ENCODE peak calls at places on chromosomes 13 and 19, in four cellular contexts. Q is colonic mucosa, O is MM.1S, E is fibroblast of lung. K is an unnamed sample. For H3K27me3, the result is how much of the 10 kb centered on the place peaks cover.

GRCh38 chr19:48403606-48404005 is 10.1 kb downstream of the GRIN2D start:
- DNase-seq in O (peak), E (peak), Q (peak), K (no peak)

GRCh38 chr13:48231080-48231479 is 1.9 kb upstream of the ITM2B start:
- DNase-seq in Q (no peak), E (peak), O (no peak), K (no peak)

GRCh38 chr13:24997367-24997967 is 98.5 kb upstream of the PABPC3 start:
- DNase-seq in E (peak), O (peak), Q (peak), K (no peak)

GRCh38 chr19:49113762-49114629 is at the start of gene LIN7B:
- DNase-seq in E (peak), Q (peak), O (peak), K (peak)

GRCh38 chr13:79548886-79549285 is 67.9 kb downstream of the NDFIP2 start:
- DNase-seq in O (no peak), Q (no peak), E (peak), K (no peak)

GRCh38 chr19:34269968-34270621 is 15.7 kb downstream of the GARRE1 start:
- DNase-seq in E (peak), Q (peak), O (peak), K (peak)

GRCh38 chr13:81171065-81171647 is 830.2 kb upstream of the SPRY2 start:
- DNase-seq in E (peak), O (peak), Q (no peak), K (no peak)

GRCh38 chr19:46617566-46618079 is 7.3 kb downstream of the PTGIR start:
- DNase-seq in O (no peak), Q (no peak), E (no peak), K (no peak)

GRCh38 chr13:35649162-35649561 is 172.7 kb upstream of the MAB21L1 start:
- DNase-seq in O (no peak), Q (no peak), E (peak), K (no peak)

GRCh38 chr13:79810671-79811070 is 329.7 kb downstream of the NDFIP2 start:
- DNase-seq in Q (no peak), O (no peak), E (peak), K (no peak)

GRCh38 chr19:10915511-10916091 is 12.8 kb downstream of the YIPF2 start:
- DNase-seq in E (peak), O (no peak), Q (no peak), K (no peak)
- TF ChIP-seq CTCF in E (peak), O (no peak), Q (no peak), K (no peak)

DNA sequence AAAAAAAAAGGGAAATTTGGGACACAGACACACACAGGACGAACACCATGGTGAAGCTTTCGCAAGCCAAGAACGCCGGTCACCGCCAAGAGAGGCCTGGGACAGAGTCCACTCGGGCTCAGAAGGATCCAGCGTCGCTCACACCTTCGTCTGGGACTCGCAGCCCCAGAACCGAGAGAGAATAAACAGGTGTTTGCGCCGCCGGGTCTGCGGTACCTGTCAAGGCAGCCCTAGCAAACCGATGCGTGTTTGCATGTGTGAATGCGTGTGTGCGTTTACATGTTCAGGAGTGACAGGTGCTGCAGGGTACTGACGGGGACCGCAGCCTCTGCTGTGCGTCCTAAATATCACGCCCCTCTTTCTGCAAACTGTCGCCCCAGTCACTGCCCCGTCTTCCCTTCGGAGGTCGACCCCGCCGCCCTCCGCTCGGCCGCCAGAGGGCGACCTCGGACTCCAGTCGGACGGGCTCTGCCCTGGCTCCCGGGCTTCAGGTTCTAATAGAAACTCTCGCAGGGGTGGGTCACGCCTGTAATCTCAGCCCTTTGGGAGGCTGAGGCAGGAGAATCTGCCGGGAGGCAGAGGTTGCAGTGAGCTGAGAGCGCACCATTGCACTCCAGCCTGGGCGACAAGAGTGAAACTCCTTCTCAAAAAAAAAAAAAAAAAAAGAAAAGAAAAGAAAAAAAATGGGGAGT is 11.8 kb upstream of the CSNK1G2 start:
- DNase-seq in E (peak), O (peak), Q (peak), K (peak)
- H3K4me3 ChIP-seq in E (peak), O (peak), Q (peak), K (peak)

GRCh38 chr13:112103260-112103843 is 36.4 kb downstream of the SOX1 start:
- DNase-seq in O (no peak), E (no peak), Q (no peak), K (no peak)
- H3K27me3 ChIP-seq in O (under half), E (under half), Q (half or more), K (under half)

DNA sequence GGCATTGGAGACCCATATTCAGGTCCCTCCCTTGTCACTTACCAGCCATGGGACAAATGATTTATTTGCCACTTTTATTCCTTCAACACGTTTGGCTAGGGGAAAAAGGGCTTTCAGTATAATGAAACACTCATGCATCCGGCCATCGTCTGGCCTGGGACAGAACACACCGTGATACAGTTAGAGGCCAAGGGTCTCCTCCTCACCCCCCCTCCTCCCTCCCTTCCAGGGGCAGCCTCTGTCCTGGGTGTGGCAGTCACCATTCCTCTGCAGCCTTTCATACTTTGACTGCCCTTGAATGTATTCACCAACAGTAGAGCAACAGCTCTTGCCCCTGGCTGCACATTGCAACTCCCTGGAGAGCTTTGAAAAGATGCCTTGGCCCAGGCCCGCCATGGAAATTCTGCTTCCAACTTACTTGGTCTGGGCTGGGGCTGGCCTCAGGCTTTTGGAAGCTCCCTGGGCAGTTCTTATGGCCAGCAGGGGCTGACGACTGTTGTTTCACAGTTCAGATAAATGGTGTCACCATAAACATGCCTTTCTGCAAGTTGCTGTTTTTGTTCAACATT is 3.0 kb downstream of the PAK4 start:
- DNase-seq in O (no peak), E (no peak), Q (peak), K (no peak)
- TF ChIP-seq CTCF in O (no peak), E (no peak), Q (no peak), K (no peak)

GRCh38 chr19:50427997-50428425 is 4.7 kb upstream of the MYBPC2 start:
- DNase-seq in Q (peak), E (peak), O (peak), K (peak)
- H3K4me3 ChIP-seq in Q (peak), E (no peak), O (peak), K (no peak)

DNA sequence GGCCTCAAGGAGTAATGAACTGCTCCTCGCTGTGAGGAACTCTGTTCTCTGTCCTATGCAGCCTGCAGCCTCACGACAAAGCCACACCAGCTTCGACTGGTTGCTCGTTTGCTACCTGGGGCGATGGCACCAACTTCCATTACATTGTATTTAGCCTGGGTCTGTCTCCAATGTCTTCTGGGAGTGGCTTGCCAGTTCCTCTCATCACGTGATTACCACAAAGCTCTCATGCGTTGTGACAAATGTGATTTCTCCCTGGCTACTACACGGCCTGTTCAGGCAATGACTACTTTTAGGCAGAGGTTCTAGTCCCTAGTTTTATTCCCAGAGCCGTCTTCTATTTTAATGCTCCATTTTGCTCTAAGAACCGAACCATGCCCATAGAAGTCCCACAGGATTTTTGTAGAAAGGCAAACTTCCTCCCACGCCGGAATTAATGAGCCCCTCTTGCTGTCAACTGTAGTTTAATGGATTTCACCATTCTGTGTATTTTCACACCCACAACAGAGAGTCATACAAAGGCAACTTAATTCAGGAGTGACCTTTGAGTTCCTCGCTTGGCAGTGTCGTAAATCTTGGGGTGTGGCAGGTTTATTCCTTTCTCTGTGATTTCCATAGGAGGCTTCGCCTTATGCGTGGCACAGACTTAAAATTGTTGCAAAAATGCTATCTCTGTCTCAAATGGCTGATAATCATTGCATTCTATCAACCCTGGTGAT is 351.9 kb downstream of the EFNB2 start:
- DNase-seq in O (no peak), E (no peak), Q (peak), K (no peak)
- H3K27me3 ChIP-seq in O (under half), E (under half), Q (under half), K (under half)

GRCh38 chr13:30053904-30054303 is 203.5 kb upstream of the UBL3 start:
- DNase-seq in E (no peak), O (no peak), Q (no peak), K (no peak)

GRCh38 chr13:30051531-30052060 is 201.2 kb upstream of the UBL3 start:
- DNase-seq in Q (no peak), O (no peak), E (no peak), K (no peak)

GRCh38 chr13:30047154-30047874 is 196.9 kb upstream of the UBL3 start:
- DNase-seq in E (no peak), Q (no peak), O (peak), K (no peak)

GRCh38 chr13:30049692-30050091 is 199.3 kb upstream of the UBL3 start:
- DNase-seq in E (no peak), Q (no peak), O (no peak), K (no peak)

GRCh38 chr13:30052127-30052526 is 201.7 kb upstream of the UBL3 start:
- DNase-seq in E (no peak), O (no peak), Q (no peak), K (no peak)
- TF ChIP-seq CTCF in E (no peak), O (no peak), Q (no peak), K (no peak)

GRCh38 chr19:4598712-4599111 is 39.2 kb upstream of the SEMA6B start:
- DNase-seq in O (no peak), E (no peak), Q (no peak), K (no peak)
- H3K4me3 ChIP-seq in O (peak), E (no peak), Q (no peak), K (peak)

K was measured in GM06990.